ENCODE peak calls at places on chromosomes 1 and 21, in eight cellular contexts. Y is CD8-positive, alpha-beta memory T cell; E is midbrain; T is stimulated activated CD4-positive, alpha-beta T cell treated with anti-CD3 and anti-CD28 coated beads, Interleukin-12 subunit alpha, Interleukin-12 subunit beta, amount 100 ng/mL, for 4 hours; J is iris pigment epithelial cell; I is HFFc6; N is stimulated activated CD8-positive, alpha-beta memory T cell treated with anti-CD3 and anti-CD28 coated beads, Interleukin-4, amount 100 ng/mL, for 24 hours; Z is GOT3. V is an unnamed sample.
A peak's percentile ranks its signal among the peaks of the same experiment; 100 is the strongest.

GRCh38 chr1:180863158-180863775 is 49.4 kb upstream of the KIAA1614 start:
- DNase-seq in Y (no peak), E (peak; percentile 79), T (no peak), J (peak; percentile 51), I (peak; percentile 50), N (no peak), Z (no peak), V (peak; percentile 47)

GRCh38 chr1:239914827-239915231 is 176.9 kb upstream of the FMN2 start:
- DNase-seq in Y (no peak), E (no peak), T (no peak), J (peak; percentile 81), I (peak; percentile 97), N (no peak), Z (peak; percentile 39), V (no peak)

GRCh38 chr1:35559317-35559944 is 1.8 kb downstream of the NCDN start:
- DNase-seq in Y (peak; percentile 62), E (peak; percentile 16), T (no peak), J (no peak), I (no peak), N (no peak), Z (no peak), V (no peak)

GRCh38 chr1:78553859-78554258 is 63.1 kb downstream of the PTGFR start:
- DNase-seq in Y (no peak), E (no peak), T (no peak), J (peak; percentile 30), I (no peak), N (no peak), Z (no peak), V (no peak)

GRCh38 chr1:93807301-93807930 is 71.6 kb downstream of the DNTTIP2 start:
- DNase-seq in Y (no peak), E (no peak), T (no peak), J (no peak), I (no peak), N (no peak), Z (no peak), V (no peak)

GRCh38 chr1:101451888-101452287 is 215.1 kb downstream of the S1PR1 start:
- DNase-seq in Y (no peak), E (no peak), T (no peak), J (no peak), I (no peak), N (peak; percentile 4), Z (no peak), V (no peak)

GRCh38 chr1:69569983-69570755 is 2.4 kb downstream of the LRRC7 start:
- DNase-seq in Y (no peak), E (no peak), T (no peak), J (peak; percentile 9), I (no peak), N (no peak), Z (no peak), V (no peak)

GRCh38 chr1:3906672-3907020 is 6.6 kb upstream of the C1orf174 start:
- DNase-seq in Y (peak; percentile 31), E (no peak), T (no peak), J (no peak), I (no peak), N (no peak), Z (no peak), V (no peak)

GRCh38 chr1:97540346-97540888 is 380.4 kb downstream of the DPYD start:
- DNase-seq in Y (no peak), E (no peak), T (no peak), J (no peak), I (no peak), N (no peak), Z (no peak), V (no peak)

GRCh38 chr1:202152399-202152798 is 7.9 kb upstream of the ARL8A start:
- DNase-seq in Y (no peak), E (no peak), T (no peak), J (no peak), I (no peak), N (no peak), Z (no peak), V (no peak)

GRCh38 chr1:31376374-31377134 is 3.7 kb upstream of the FABP3 start:
- DNase-seq in Y (no peak), E (peak; percentile 79), T (no peak), J (peak; percentile 92), I (peak; percentile 93), N (no peak), Z (peak; percentile 54), V (no peak)

GRCh38 chr1:21289700-21290545 is at the start of gene ECE1:
- DNase-seq in Y (peak; percentile 71), E (no peak), T (peak; percentile 48), J (no peak), I (no peak), N (peak; percentile 19), Z (no peak), V (peak; percentile 64)

GRCh38 chr1:87508247-87508646 is 179.6 kb downstream of the LMO4 start:
- DNase-seq in Y (no peak), E (no peak), T (no peak), J (peak; percentile 12), I (no peak), N (no peak), Z (no peak), V (no peak)

GRCh38 chr1:193115629-193116227 is 6.1 kb upstream of the CDC73 start:
- DNase-seq in Y (no peak), E (no peak), T (no peak), J (peak; percentile 100), I (peak; percentile 98), N (no peak), Z (no peak), V (no peak)

GRCh38 chr1:203607169-203607873 is 19.3 kb upstream of the ATP2B4 start:
- DNase-seq in Y (peak; percentile 88), E (no peak), T (peak; percentile 47), J (peak; percentile 97), I (peak; percentile 91), N (peak; percentile 35), Z (no peak), V (no peak)

GRCh38 chr1:167666416-167666815 is 36.4 kb downstream of the RCSD1 start:
- DNase-seq in Y (no peak), E (no peak), T (no peak), J (no peak), I (peak; percentile 16), N (no peak), Z (no peak), V (no peak)

GRCh38 chr1:10625076-10625475 is 150.3 kb downstream of the PEX14 start:
- DNase-seq in Y (peak; percentile 27), E (no peak), T (no peak), J (no peak), I (no peak), N (no peak), Z (no peak), V (no peak)

GRCh38 chr1:25771246-25772114 is 28.5 kb upstream of the SELENON start:
- DNase-seq in Y (no peak), E (no peak), T (peak; percentile 27), J (no peak), I (no peak), N (no peak), Z (no peak), V (peak; percentile 65)

GRCh38 chr1:22975694-22976093 is 3.0 kb upstream of the LACTBL1 start:
- DNase-seq in Y (no peak), E (no peak), T (no peak), J (peak; percentile 42), I (no peak), N (no peak), Z (no peak), V (no peak)

GRCh38 chr1:9503001-9503675 is 36.1 kb upstream of the SLC25A33 start:
- DNase-seq in Y (no peak), E (peak; percentile 33), T (no peak), J (no peak), I (no peak), N (no peak), Z (no peak), V (no peak)

GRCh38 chr1:91584309-91584708 is 83.7 kb downstream of the CDC7 start:
- DNase-seq in Y (no peak), E (no peak), T (no peak), J (no peak), I (no peak), N (no peak), Z (no peak), V (no peak)

GRCh38 chr1:62436039-62436465 is 797 bp upstream of the USP1 start:
- DNase-seq in Y (no peak), E (peak; percentile 99), T (peak; percentile 91), J (no peak), I (no peak), N (peak; percentile 94), Z (peak; percentile 99), V (no peak)

GRCh38 chr1:57959727-57960300 is 536.0 kb upstream of the DAB1 start:
- DNase-seq in Y (no peak), E (no peak), T (no peak), J (no peak), I (no peak), N (no peak), Z (no peak), V (no peak)

GRCh38 chr1:206898089-206898908 is 1.1 kb downstream of the IL24 start:
- DNase-seq in Y (no peak), E (no peak), T (no peak), J (peak; percentile 69), I (peak; percentile 68), N (no peak), Z (no peak), V (no peak)

GRCh38 chr21:25573409-25574206 is 33.7 kb downstream of the MRPL39 start:
- DNase-seq in Y (peak; percentile 50), E (no peak), T (peak; percentile 61), J (peak; percentile 96), I (peak; percentile 95), N (peak; percentile 56), Z (no peak), V (no peak)

GRCh38 chr1:6385673-6386191 is 7.8 kb downstream of the ACOT7 start:
- DNase-seq in Y (no peak), E (peak; percentile 50), T (no peak), J (peak; percentile 87), I (no peak), N (no peak), Z (no peak), V (peak; percentile 39)

GRCh38 chr1:41768538-41768937 is 150.2 kb downstream of the HIVEP3 start:
- DNase-seq in Y (no peak), E (peak; percentile 24), T (no peak), J (no peak), I (no peak), N (no peak), Z (no peak), V (no peak)

GRCh38 chr1:243917177-243917862 is 67.3 kb upstream of the AKT3 start:
- DNase-seq in Y (no peak), E (peak; percentile 63), T (peak; percentile 23), J (peak; percentile 95), I (peak; percentile 80), N (no peak), Z (no peak), V (peak; percentile 21)

GRCh38 chr1:92519043-92519442 is 32.3 kb upstream of the GFI1 start:
- DNase-seq in Y (no peak), E (no peak), T (no peak), J (no peak), I (no peak), N (no peak), Z (no peak), V (no peak)

GRCh38 chr1:184802739-184803492 is 48.3 kb upstream of the EDEM3 start:
- DNase-seq in Y (no peak), E (no peak), T (no peak), J (peak; percentile 17), I (peak; percentile 40), N (no peak), Z (no peak), V (no peak)

GRCh38 chr1:193905288-193906085 is 719.1 kb upstream of the B3GALT2 start:
- DNase-seq in Y (no peak), E (no peak), T (no peak), J (peak; percentile 25), I (peak; percentile 69), N (no peak), Z (no peak), V (no peak)

GRCh38 chr1:248924696-248925532 is 18.9 kb downstream of the PGBD2 start:
- DNase-seq in Y (peak; percentile 68), E (peak; percentile 44), T (peak; percentile 16), J (peak; percentile 40), I (peak; percentile 62), N (no peak), Z (peak; percentile 16), V (no peak)

GRCh38 chr1:109304221-109304915 is 2.4 kb downstream of the MYBPHL start:
- DNase-seq in Y (no peak), E (peak; percentile 88), T (no peak), J (no peak), I (no peak), N (no peak), Z (no peak), V (no peak)

GRCh38 chr1:201719812-201720521 is 109.0 kb upstream of the IPO9 start:
- DNase-seq in Y (no peak), E (peak; percentile 85), T (no peak), J (peak; percentile 93), I (peak; percentile 66), N (no peak), Z (no peak), V (peak; percentile 45)

V was measured in colonic mucosa.